ENCODE peak calls at places on chromosomes 7 and 10, in five cellular contexts. N, C, P, I and B are unnamed samples.

GRCh38 chr10:18312385-18313145 is 172.3 kb downstream of the CACNB2 start:
- DNase-seq in N (no peak), C (peak; percentile 55), P (no peak), I (no peak), B (no peak)

GRCh38 chr10:87546221-87546620 is 41.5 kb downstream of the MINPP1 start:
- DNase-seq in N (no peak), C (no peak), P (no peak), I (no peak), B (no peak)

GRCh38 chr7:116354546-116355422 is 144.4 kb downstream of the TES start:
- DNase-seq in N (no peak), C (no peak), P (no peak), I (peak; percentile 91), B (peak; percentile 61)

GRCh38 chr10:103748020-103748419 is 107.4 kb downstream of the SH3PXD2A start:
- DNase-seq in N (no peak), C (no peak), P (no peak), I (no peak), B (no peak)

GRCh38 chr10:114073787-114074186 is 30.1 kb downstream of the ADRB1 start:
- DNase-seq in N (no peak), C (no peak), P (peak; percentile 42), I (no peak), B (no peak)

GRCh38 chr10:95286707-95287106 is 4.1 kb downstream of the PDLIM1 start:
- DNase-seq in N (no peak), C (no peak), P (no peak), I (no peak), B (no peak)

GRCh38 chr10:52387744-52388143 is 73.7 kb downstream of the DKK1 start:
- DNase-seq in N (no peak), C (no peak), P (no peak), I (no peak), B (no peak)

GRCh38 chr7:69598081-69598486 is at the start of gene AUTS2:
- DNase-seq in N (peak; percentile 67), C (peak; percentile 94), P (peak; percentile 97), I (peak; percentile 90), B (peak; percentile 90)

GRCh38 chr7:74306737-74307469 is 17.7 kb downstream of the CLIP2 start:
- DNase-seq in N (no peak), C (peak; percentile 71), P (no peak), I (peak; percentile 83), B (no peak)

GRCh38 chr7:51310131-51310583 is 6.5 kb downstream of the COBL start:
- DNase-seq in N (no peak), C (no peak), P (no peak), I (no peak), B (no peak)

GRCh38 chr7:80136276-80137045 is 1.8 kb downstream of the GNAI1 start:
- DNase-seq in N (no peak), C (no peak), P (no peak), I (no peak), B (no peak)

GRCh38 chr7:44325811-44326241 is 432 bp upstream of the CAMK2B start:
- DNase-seq in N (no peak), C (no peak), P (no peak), I (no peak), B (no peak)

GRCh38 chr7:6578114-6579084 is 1.1 kb downstream of the ZDHHC4 start:
- DNase-seq in N (no peak), C (no peak), P (no peak), I (no peak), B (no peak)

GRCh38 chr7:110790992-110791391 is 299.9 kb upstream of the LRRN3 start:
- DNase-seq in N (no peak), C (no peak), P (no peak), I (no peak), B (no peak)

GRCh38 chr7:133857376-133858119 is 269.6 kb upstream of the LRGUK start:
- DNase-seq in N (no peak), C (no peak), P (peak; percentile 56), I (no peak), B (no peak)

GRCh38 chr10:99805190-99805589 is 22.8 kb downstream of the ABCC2 start:
- DNase-seq in N (no peak), C (no peak), P (no peak), I (no peak), B (no peak)

GRCh38 chr7:102272075-102272916 is 14.4 kb upstream of the SH2B2 start:
- DNase-seq in N (no peak), C (peak; percentile 90), P (peak; percentile 88), I (no peak), B (peak; percentile 87)

GRCh38 chr10:19629559-19629958 is 186.7 kb upstream of the PLXDC2 start:
- DNase-seq in N (peak; percentile 26), C (no peak), P (no peak), I (peak; percentile 89), B (no peak)

GRCh38 chr7:106119719-106120118 is 7.6 kb upstream of the SYPL1 start:
- DNase-seq in N (no peak), C (no peak), P (no peak), I (no peak), B (no peak)
- TF ChIP-seq CTCF in N (no peak), C (no peak), P (no peak), I (no peak), B (no peak)

GRCh38 chr7:52592698-52593097 is 442.7 kb upstream of the POM121L12 start:
- DNase-seq in N (no peak), C (no peak), P (no peak), I (no peak), B (no peak)
- TF ChIP-seq CTCF in N (no peak), C (no peak), P (no peak), I (no peak), B (no peak)

DNA sequence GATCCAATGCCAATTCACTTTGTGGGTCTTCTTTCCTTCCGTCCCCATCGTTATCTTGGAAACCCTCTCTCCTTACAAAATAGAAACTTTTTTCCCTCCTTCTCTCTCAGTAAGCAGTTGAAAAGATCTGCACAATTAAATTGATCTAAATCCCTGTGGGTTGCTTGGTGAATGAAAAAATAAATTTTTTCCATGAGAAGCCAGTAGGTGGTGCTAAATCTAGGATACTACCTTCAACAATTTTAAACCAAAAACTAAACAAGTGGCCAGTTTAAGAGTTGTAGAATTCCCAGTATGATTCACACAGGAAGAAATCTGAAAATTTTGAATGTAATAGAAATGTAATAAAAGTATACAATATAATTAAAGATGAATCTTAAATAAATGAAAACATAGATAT is 990.3 kb upstream of the ZNF722 start:
- DNase-seq in N (no peak), C (no peak), P (no peak), I (no peak), B (no peak)
- TF ChIP-seq CTCF in N (no peak), C (no peak), P (no peak), I (no peak), B (peak; percentile 38)

DNA sequence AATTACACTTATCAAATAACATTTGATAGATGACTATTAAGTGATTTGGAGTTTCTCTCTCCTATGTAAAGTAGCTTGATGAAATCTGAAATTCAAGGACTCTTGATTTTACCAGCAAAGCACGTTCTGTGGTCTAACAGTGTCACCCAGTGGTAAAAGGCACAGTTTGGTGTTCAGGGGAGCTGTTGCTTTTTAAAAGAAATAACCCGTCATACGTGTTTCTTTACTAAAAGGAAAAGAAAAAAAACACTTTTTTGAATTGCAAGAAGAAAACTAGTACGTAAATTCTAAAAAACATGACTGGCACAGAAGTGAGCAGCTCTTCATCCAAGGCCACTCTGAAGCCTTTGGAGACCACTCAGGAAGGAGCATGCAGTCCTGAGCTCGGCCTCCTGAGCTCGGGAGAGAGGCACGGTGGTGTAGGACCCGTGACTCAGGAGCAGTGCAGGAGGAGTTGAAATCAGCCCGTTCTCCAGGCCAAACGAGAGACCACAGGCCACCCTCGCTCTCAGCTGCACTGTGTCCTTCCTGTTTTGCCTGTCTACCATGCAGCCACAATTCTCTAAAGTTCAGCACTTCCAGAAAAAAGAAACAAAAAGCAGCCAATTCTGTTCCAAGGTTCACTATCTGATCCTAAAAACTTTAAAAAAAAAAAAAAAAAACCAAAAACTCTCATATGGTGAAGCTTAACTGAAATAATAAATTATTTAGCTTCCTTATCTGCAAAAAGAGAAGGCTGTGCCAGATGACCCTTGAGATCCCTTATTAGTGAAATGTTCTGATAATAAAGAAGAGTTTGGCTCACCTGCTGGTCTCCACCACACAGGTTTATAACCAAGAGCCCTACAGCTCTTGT is 212.6 kb upstream of the FRMD4A start:
- DNase-seq in N (no peak), C (no peak), P (no peak), I (no peak), B (no peak)
- TF ChIP-seq CTCF in N (peak; percentile 48), C (no peak), P (no peak), I (no peak), B (no peak)

GRCh38 chr7:22581099-22581498 is 81.1 kb upstream of the STEAP1B start:
- DNase-seq in N (no peak), C (no peak), P (no peak), I (no peak), B (no peak)
- TF ChIP-seq CTCF in N (no peak), C (no peak), P (no peak), I (no peak), B (no peak)

GRCh38 chr10:5619366-5620211 is 46.8 kb downstream of the ASB13 start:
- DNase-seq in N (no peak), C (no peak), P (no peak), I (no peak), B (no peak)

GRCh38 chr10:5622186-5622585 is 44.2 kb downstream of the ASB13 start:
- DNase-seq in N (no peak), C (no peak), P (no peak), I (no peak), B (no peak)

GRCh38 chr10:5622586-5622985 is 43.8 kb downstream of the ASB13 start:
- DNase-seq in N (no peak), C (no peak), P (no peak), I (no peak), B (no peak)

GRCh38 chr10:5620223-5620721 is 46.1 kb downstream of the ASB13 start:
- DNase-seq in N (no peak), C (no peak), P (no peak), I (no peak), B (no peak)

GRCh38 chr10:5620966-5621365 is 45.4 kb downstream of the ASB13 start:
- DNase-seq in N (no peak), C (no peak), P (no peak), I (no peak), B (no peak)
- TF ChIP-seq CTCF in N (no peak), C (no peak), P (no peak), I (no peak), B (no peak)

GRCh38 chr10:93074137-93074596 is 474 bp downstream of the CYP26A1 start:
- DNase-seq in N (no peak), C (peak; percentile 42), P (no peak), I (no peak), B (no peak)
- TF ChIP-seq CTCF in N (no peak), C (no peak), P (no peak), I (no peak), B (no peak)

GRCh38 chr10:94232711-94233383 is 129.9 kb downstream of the NOC3L start:
- DNase-seq in N (no peak), C (peak; percentile 26), P (no peak), I (no peak), B (no peak)
- TF ChIP-seq CTCF in N (no peak), C (no peak), P (no peak), I (no peak), B (no peak)

GRCh38 chr10:423167-423566 is 266.3 kb downstream of the DIP2C start:
- DNase-seq in N (no peak), C (no peak), P (no peak), I (no peak), B (no peak)
- TF ChIP-seq CTCF in N (no peak), C (no peak), P (no peak), I (no peak), B (no peak)